ENCODE peak calls at places on chromosomes 7 and 10, in nine cellular contexts. H is IMR-90, E is AG04449, Q is esophagus muscularis mucosa, D is AG04450, T is heart right ventricle, F is A549, J is fibroblast of mammary gland, N is HFFc6. B is an unnamed sample.

GRCh38 chr10:96017227-96017687 is 26.1 kb upstream of the CCNJ start:
- DNase-seq in H (peak), E (no peak), Q (no peak), D (peak), T (peak), F (peak), J (peak), N (peak), B (peak)

GRCh38 chr10:74991435-74991834 is 120.0 kb upstream of the SAMD8 start:
- DNase-seq in H (no peak), E (no peak), Q (no peak), D (no peak), T (no peak), F (peak), J (no peak), N (peak), B (no peak)

GRCh38 chr10:17452060-17452894 is 2.1 kb downstream of the ST8SIA6 start:
- DNase-seq in H (no peak), E (no peak), Q (no peak), D (no peak), T (no peak), F (no peak), J (no peak), N (no peak), B (no peak)

GRCh38 chr7:44104880-44105771 is 981 bp downstream of the AEBP1 start:
- DNase-seq in H (peak), E (no peak), Q (no peak), D (no peak), T (no peak), F (no peak), J (peak), N (peak), B (no peak)

GRCh38 chr7:111082351-111082750 is 8.6 kb upstream of the LRRN3 start:
- DNase-seq in H (peak), E (peak), Q (no peak), D (peak), T (no peak), F (no peak), J (no peak), N (peak), B (no peak)

GRCh38 chr7:46603780-46604725 is 683.0 kb upstream of the IGFBP3 start:
- DNase-seq in H (peak), E (no peak), Q (peak), D (no peak), T (peak), F (no peak), J (peak), N (peak), B (no peak)

GRCh38 chr10:72932259-72933015 is 22.2 kb downstream of the PLA2G12B start:
- DNase-seq in H (peak), E (no peak), Q (no peak), D (no peak), T (no peak), F (no peak), J (no peak), N (no peak), B (no peak)

GRCh38 chr10:78438094-78438906 is 404.6 kb downstream of the RPS24 start:
- DNase-seq in H (no peak), E (no peak), Q (no peak), D (no peak), T (no peak), F (no peak), J (no peak), N (no peak), B (no peak)

GRCh38 chr10:128322106-128322505 is 195.9 kb upstream of the MKI67 start:
- DNase-seq in H (no peak), E (no peak), Q (peak), D (no peak), T (no peak), F (no peak), J (no peak), N (no peak), B (no peak)

DNA sequence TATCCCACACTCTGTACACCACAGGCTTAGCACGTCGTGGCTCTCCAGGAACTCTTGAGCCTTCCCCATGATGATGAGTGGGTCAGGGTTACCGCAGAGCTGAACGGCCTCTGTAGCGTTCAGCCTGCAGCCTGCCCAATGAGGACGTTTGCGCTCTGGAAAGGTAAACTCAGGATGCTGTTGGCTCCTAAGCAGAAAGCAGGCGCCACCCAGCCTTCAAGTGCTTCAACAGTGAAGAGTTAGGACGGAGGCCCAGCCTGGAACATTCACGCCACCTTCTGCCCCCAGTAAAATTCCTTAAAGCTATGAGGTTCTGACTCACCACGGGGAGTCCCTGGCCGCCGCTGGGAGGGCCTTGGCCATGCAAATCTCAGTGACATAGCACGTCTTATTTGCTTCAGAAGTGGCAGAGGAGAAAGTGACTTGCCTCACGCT is 161.5 kb upstream of the SH2B2 start:
- DNase-seq in H (peak), E (peak), Q (peak), D (peak), T (peak), F (peak), J (peak), N (peak), B (no peak)
- TF ChIP-seq CTCF in H (peak), E (peak), Q (peak), D (peak), T (peak), F (peak), J (no peak), N (peak), B (no peak)

GRCh38 chr7:150357277-150357676 is 11.3 kb upstream of the REPIN1 start:
- DNase-seq in H (no peak), E (no peak), Q (no peak), D (no peak), T (no peak), F (no peak), J (peak), N (no peak), B (no peak)

GRCh38 chr7:150359007-150359917 is 9.4 kb upstream of the REPIN1 start:
- DNase-seq in H (no peak), E (no peak), Q (no peak), D (no peak), T (no peak), F (no peak), J (no peak), N (no peak), B (no peak)

GRCh38 chr7:150356265-150356897 is 12.2 kb upstream of the REPIN1 start:
- DNase-seq in H (peak), E (no peak), Q (no peak), D (no peak), T (no peak), F (peak), J (peak), N (no peak), B (no peak)

GRCh38 chr7:150358433-150358832 is 10.2 kb upstream of the REPIN1 start:
- DNase-seq in H (no peak), E (no peak), Q (no peak), D (no peak), T (no peak), F (no peak), J (no peak), N (no peak), B (no peak)

DNA sequence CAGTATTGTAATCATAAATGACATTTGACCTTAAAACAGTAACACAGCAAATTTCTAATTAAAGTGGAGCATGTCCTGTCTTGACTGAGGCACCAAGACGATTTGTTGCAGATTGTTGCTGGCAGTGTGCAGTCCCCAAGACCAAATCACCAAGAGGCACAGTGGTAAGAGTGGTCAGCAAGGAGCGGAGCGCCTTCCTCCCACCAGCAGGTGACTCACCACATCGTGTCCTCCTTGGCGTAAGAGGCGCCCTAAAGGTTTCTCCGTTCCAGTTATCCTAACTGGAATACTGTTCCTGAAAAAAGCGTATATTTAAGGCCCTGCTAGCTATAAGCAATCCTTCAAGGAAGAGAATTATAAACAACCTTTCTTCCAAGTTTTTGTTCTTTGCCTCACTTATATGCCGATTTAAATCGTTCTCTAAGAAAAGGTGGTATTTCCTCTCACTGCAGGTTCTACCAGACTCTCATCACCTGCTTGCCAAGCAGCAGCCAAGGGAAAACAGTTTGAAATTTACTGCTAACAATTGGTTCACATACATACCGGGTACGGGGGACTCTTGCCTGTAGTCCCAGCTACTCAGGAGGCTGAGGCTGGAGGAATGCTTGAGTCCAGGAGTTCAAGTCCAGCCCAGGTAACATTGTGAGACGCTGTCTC is 10.7 kb upstream of the REPIN1 start:
- DNase-seq in H (no peak), E (no peak), Q (no peak), D (no peak), T (no peak), F (no peak), J (peak), N (no peak), B (no peak)
- TF ChIP-seq CTCF in H (no peak), E (no peak), Q (no peak), D (no peak), T (no peak), F (no peak), J (no peak), N (no peak), B (no peak)

GRCh38 chr7:95919574-95919973 is 147.2 kb downstream of the DYNC1I1 start:
- DNase-seq in H (no peak), E (no peak), Q (no peak), D (no peak), T (no peak), F (no peak), J (no peak), N (no peak), B (no peak)
- TF ChIP-seq CTCF in H (no peak), E (no peak), Q (no peak), D (peak), T (peak), F (no peak), J (peak), N (peak), B (peak)

DNA sequence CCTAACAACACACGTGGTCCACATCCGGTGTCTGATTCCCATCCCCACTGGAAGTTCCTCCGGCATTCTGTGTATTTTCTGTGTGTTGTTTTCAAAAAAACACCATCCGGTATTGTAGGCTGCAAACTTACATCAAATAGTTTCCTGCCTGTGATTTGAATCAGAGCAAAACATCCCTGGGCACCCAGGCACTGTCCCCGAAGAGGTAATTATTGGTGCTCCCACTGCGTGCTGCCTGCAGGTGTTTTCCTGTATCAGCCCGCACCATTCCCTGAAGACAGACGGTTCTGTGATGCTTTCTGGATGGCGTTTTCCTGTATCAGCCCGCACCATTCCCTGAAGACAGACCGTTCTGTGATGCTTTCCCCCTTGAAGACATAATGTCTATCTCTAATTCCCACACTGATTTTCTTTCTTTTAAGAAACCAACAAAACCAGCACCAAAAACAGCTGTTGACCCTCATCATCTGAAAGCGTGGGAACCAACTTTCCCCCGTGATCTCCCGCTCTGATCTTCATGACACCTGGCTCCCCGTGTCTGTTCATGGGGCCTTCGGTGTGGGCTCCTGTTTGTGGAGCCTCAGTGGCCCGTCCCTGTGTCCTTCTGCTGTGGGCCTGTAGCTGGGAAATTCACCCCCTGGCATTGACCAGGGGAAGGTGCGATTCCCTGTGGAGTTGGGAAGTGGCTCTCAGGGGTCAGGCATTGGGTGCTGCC is 205.3 kb downstream of the ADARB2 start:
- DNase-seq in H (no peak), E (no peak), Q (no peak), D (no peak), T (no peak), F (no peak), J (no peak), N (no peak), B (no peak)
- TF ChIP-seq CTCF in H (no peak), E (no peak), Q (no peak), D (no peak), T (no peak), F (no peak), J (no peak), N (no peak), B (no peak)

GRCh38 chr10:6787684-6788083 is 207.6 kb upstream of the PRKCQ start:
- DNase-seq in H (no peak), E (no peak), Q (no peak), D (no peak), T (no peak), F (no peak), J (no peak), N (no peak), B (no peak)

GRCh38 chr10:6788191-6788590 is 208.1 kb upstream of the PRKCQ start:
- DNase-seq in H (no peak), E (no peak), Q (no peak), D (no peak), T (no peak), F (no peak), J (no peak), N (no peak), B (no peak)

GRCh38 chr10:6782378-6782777 is 202.3 kb upstream of the PRKCQ start:
- DNase-seq in H (no peak), E (no peak), Q (peak), D (no peak), T (no peak), F (no peak), J (no peak), N (no peak), B (no peak)

GRCh38 chr10:6781133-6781770 is 201.2 kb upstream of the PRKCQ start:
- DNase-seq in H (no peak), E (no peak), Q (no peak), D (no peak), T (no peak), F (no peak), J (no peak), N (no peak), B (no peak)

DNA sequence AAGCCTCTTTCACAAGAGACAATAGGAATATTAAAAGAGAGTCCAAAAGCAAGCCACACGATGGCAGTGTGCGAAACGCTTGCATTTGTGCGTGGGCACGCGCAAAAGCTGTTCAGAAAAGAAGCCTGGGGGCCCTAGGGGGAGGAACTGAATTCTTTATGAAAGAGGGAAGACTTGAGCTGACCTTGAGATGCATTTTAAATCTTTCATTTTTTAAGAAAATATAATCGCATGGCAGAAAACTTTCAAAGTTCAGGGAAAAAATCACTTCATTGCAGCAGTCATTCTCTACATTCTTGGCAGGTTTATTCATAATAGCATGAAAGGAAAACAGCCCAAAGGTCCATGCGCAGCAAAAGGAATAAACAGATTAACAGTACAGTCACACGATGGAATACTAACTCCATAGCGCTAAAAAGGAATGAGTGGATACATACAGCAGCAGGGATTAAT is 206.5 kb upstream of the PRKCQ start:
- DNase-seq in H (peak), E (no peak), Q (peak), D (peak), T (no peak), F (peak), J (peak), N (peak), B (peak)
- TF ChIP-seq CTCF in H (peak), E (peak), Q (peak), D (peak), T (peak), F (peak), J (peak), N (peak), B (peak)

DNA sequence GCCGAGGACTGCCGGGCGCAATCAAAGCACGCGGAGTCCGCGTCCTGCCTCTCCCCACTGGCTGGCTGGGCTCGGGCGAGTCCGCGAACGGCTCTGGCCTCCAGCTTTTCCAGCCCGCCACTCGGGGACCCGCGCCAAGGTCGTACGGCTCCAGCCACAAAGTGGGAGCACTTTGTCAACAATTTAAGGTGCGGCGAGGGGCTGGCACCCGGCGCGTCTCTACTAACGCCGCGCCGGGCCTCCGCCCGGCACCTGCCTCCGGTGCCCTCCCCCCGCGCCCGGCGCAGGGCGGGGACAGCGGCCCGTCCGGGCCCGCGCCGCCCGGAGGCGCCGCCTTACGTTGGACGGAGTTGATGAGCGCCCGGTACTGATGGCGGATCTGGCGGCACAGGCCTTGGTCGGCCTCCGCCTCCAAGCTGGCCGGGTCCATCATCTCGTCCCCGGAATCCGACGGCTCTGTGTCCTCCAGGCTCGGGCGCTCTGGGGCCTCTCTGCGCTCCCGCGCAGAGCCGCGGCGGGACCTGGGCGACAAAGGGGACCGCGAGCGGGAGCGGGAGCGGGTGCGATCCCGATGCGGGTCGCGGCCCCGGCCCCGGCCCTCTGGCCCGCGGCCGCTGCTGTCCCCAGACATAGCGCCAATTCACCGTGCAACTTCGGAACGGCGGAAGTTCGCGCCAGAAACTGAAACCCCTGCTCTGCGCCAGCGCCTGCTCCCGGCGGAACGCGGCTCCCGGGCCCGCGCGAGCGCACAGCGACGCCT is at the start of gene NSMCE4A:
- DNase-seq in H (peak), E (no peak), Q (no peak), D (peak), T (peak), F (peak), J (peak), N (peak), B (peak)
- TF ChIP-seq CTCF in H (peak), E (peak), Q (no peak), D (peak), T (no peak), F (peak), J (no peak), N (no peak), B (peak)

GRCh38 chr7:127348247-127348631 is 44.3 kb downstream of the ZNF800 start:
- DNase-seq in H (no peak), E (no peak), Q (no peak), D (no peak), T (no peak), F (no peak), J (no peak), N (no peak), B (no peak)
- TF ChIP-seq CTCF in H (no peak), E (no peak), Q (no peak), D (no peak), T (no peak), F (no peak), J (no peak), N (no peak), B (peak)

GRCh38 chr7:156091515-156092080 is 279.3 kb upstream of the SHH start:
- DNase-seq in H (no peak), E (no peak), Q (no peak), D (no peak), T (no peak), F (no peak), J (no peak), N (no peak), B (no peak)
- TF ChIP-seq CTCF in H (no peak), E (no peak), Q (no peak), D (no peak), T (no peak), F (no peak), J (no peak), N (no peak), B (no peak)